ENCODE peak calls at places on chromosomes 11 and 22, in eight cellular contexts. Y is EL, T is T47D, V is activated T-cell treated with anti-CD3 and anti-CD28 coated beads for 1 hour, M is NCI-H345, I is caudate nucleus, G is lung, K is head of caudate nucleus. P is an unnamed sample.

GRCh38 chr11:132540586-132540985 is 991.7 kb downstream of the OPCML start:
- DNase-seq in M (no peak), K (no peak), V (no peak), I (no peak), G (no peak), T (no peak), Y (no peak), P (no peak)

GRCh38 chr11:102426000-102426399 is 26.6 kb downstream of the TMEM123 start:
- DNase-seq in K (no peak), Y (no peak), V (no peak), T (no peak), G (no peak), M (no peak), I (no peak), P (no peak)

GRCh38 chr22:23289851-23290724 is 109.8 kb downstream of the BCR start:
- DNase-seq in M (peak), V (peak), G (peak), I (no peak), T (peak), K (peak), Y (peak), P (peak)

GRCh38 chr11:87425943-87426342 is 388.2 kb downstream of the TMEM135 start:
- DNase-seq in K (no peak), M (no peak), V (no peak), I (no peak), T (no peak), G (no peak), Y (peak), P (no peak)

GRCh38 chr22:39414886-39415285 is 15.3 kb downstream of the TAB1 start:
- DNase-seq in Y (no peak), I (no peak), M (no peak), T (no peak), G (no peak), V (no peak), K (no peak), P (no peak)

GRCh38 chr22:26414347-26414746 is 14.7 kb upstream of the ASPHD2 start:
- DNase-seq in M (no peak), I (no peak), T (no peak), V (no peak), Y (no peak), G (no peak), K (no peak), P (no peak)

GRCh38 chr11:73047773-73048371 is 94.2 kb downstream of the FCHSD2 start:
- DNase-seq in G (no peak), K (no peak), I (no peak), Y (no peak), T (no peak), M (no peak), V (no peak), P (peak)

GRCh38 chr11:35761887-35762286 is 99.3 kb downstream of the TRIM44 start:
- DNase-seq in K (no peak), G (no peak), Y (no peak), T (no peak), V (no peak), M (no peak), I (no peak), P (no peak)

GRCh38 chr22:47064416-47064815 is 302.0 kb downstream of the TBC1D22A start:
- DNase-seq in V (no peak), T (no peak), Y (no peak), M (no peak), K (no peak), I (no peak), G (no peak), P (no peak)

GRCh38 chr11:19595840-19596751 is 116.5 kb upstream of the NAV2 start:
- DNase-seq in I (no peak), Y (peak), G (no peak), K (peak), M (no peak), T (no peak), V (no peak), P (no peak)

GRCh38 chr22:49297286-49297870 is 530.3 kb downstream of the BRD1 start:
- DNase-seq in T (no peak), M (no peak), V (no peak), Y (no peak), K (no peak), G (no peak), I (no peak), P (no peak)

GRCh38 chr11:75536786-75537629 is 11.3 kb upstream of the GDPD5 start:
- DNase-seq in M (no peak), T (no peak), K (no peak), I (no peak), Y (no peak), V (no peak), G (no peak), P (no peak)

GRCh38 chr11:67389477-67389876 is 2.3 kb upstream of the RAD9A start:
- DNase-seq in I (no peak), M (peak), K (no peak), V (peak), Y (peak), G (no peak), T (no peak), P (no peak)

GRCh38 chr11:34940026-34940677 is 23.7 kb downstream of the PDHX start:
- DNase-seq in T (no peak), G (no peak), V (no peak), Y (peak), K (no peak), M (no peak), I (no peak), P (no peak)

P was measured in NCI-H774.